ENCODE peak calls at places on chromosomes 16 and 17, in four cellular contexts. A, I, J and U are unnamed samples.

GRCh38 chr17:20095366-20096080 is 86.4 kb downstream of the SPECC1 start:
- DNase-seq in A (peak; percentile 68), I (peak; percentile 4), J (no peak), U (no peak)

GRCh38 chr16:9151074-9151473 is 59.6 kb downstream of the HAPSTR1 start:
- DNase-seq in A (no peak), I (no peak), J (no peak), U (no peak)

GRCh38 chr17:31690118-31690517 is 168.9 kb downstream of the COPRS start:
- DNase-seq in A (no peak), I (no peak), J (no peak), U (no peak)

GRCh38 chr17:53032861-53033271 is 789.9 kb upstream of the KIF2B start:
- DNase-seq in A (peak; percentile 59), I (peak; percentile 59), J (no peak), U (no peak)

GRCh38 chr16:75064403-75065148 is 52.0 kb downstream of the LDHD start:
- DNase-seq in A (peak; percentile 58), I (peak; percentile 95), J (no peak), U (no peak)

GRCh38 chr16:11139624-11140375 is 116.2 kb downstream of the SOCS1 start:
- DNase-seq in A (no peak), I (peak; percentile 81), J (no peak), U (no peak)

GRCh38 chr16:72455743-72456659 is 284.0 kb upstream of the PMFBP1 start:
- DNase-seq in A (peak; percentile 9), I (peak; percentile 61), J (no peak), U (no peak)

GRCh38 chr16:63629272-63629671 is 1492.6 kb downstream of the CDH11 start:
- DNase-seq in A (no peak), I (no peak), J (no peak), U (no peak)

GRCh38 chr16:8959921-8960787 is 3.6 kb downstream of the USP7 start:
- DNase-seq in A (no peak), I (no peak), J (peak; percentile 52), U (no peak)

GRCh38 chr16:11948819-11949218 is 7.0 kb upstream of the NPIPB2 start:
- DNase-seq in A (no peak), I (no peak), J (no peak), U (no peak)

GRCh38 chr17:57957120-57957850 is 2.1 kb upstream of the CUEDC1 start:
- DNase-seq in A (no peak), I (no peak), J (no peak), U (no peak)

GRCh38 chr17:28760987-28761562 is 17.3 kb downstream of the TRAF4 start:
- DNase-seq in A (no peak), I (peak; percentile 48), J (no peak), U (no peak)

GRCh38 chr16:84740596-84741071 is 40.8 kb downstream of the USP10 start:
- DNase-seq in A (no peak), I (no peak), J (no peak), U (no peak)

GRCh38 chr16:1485847-1486496 is 2.8 kb downstream of the PTX4 start:
- DNase-seq in A (no peak), I (no peak), J (no peak), U (peak; percentile 9)

GRCh38 chr17:69810326-69811035 is 264.5 kb upstream of the KCNJ16 start:
- DNase-seq in A (no peak), I (no peak), J (no peak), U (no peak)

GRCh38 chr16:22077700-22078313 is 14.5 kb upstream of the VWA3A start:
- DNase-seq in A (peak; percentile 83), I (peak; percentile 62), J (peak; percentile 66), U (peak; percentile 39)

GRCh38 chr16:73066321-73066926 is 18.5 kb upstream of the ZFHX3 start:
- DNase-seq in A (no peak), I (no peak), J (no peak), U (no peak)

GRCh38 chr17:30164531-30164930 is 47.9 kb downstream of the NSRP1 start:
- DNase-seq in A (no peak), I (no peak), J (no peak), U (no peak)

GRCh38 chr16:2273931-2274330 is 6.0 kb upstream of the RNPS1 start:
- DNase-seq in A (no peak), I (no peak), J (no peak), U (no peak)

GRCh38 chr17:78865682-78866390 is 25.2 kb upstream of the USP36 start:
- DNase-seq in A (peak; percentile 86), I (peak; percentile 86), J (peak; percentile 75), U (no peak)

GRCh38 chr16:69201787-69202186 is 14.8 kb downstream of the SNTB2 start:
- DNase-seq in A (no peak), I (no peak), J (no peak), U (no peak)

GRCh38 chr16:1781758-1782407 is 488 bp downstream of the SPSB3 start:
- DNase-seq in A (no peak), I (peak; percentile 27), J (no peak), U (peak; percentile 45)

GRCh38 chr17:82583720-82584234 is 64.2 kb downstream of the FOXK2 start:
- DNase-seq in A (no peak), I (no peak), J (no peak), U (no peak)

GRCh38 chr17:54111576-54111975 is 288.8 kb downstream of the KIF2B start:
- DNase-seq in A (no peak), I (no peak), J (no peak), U (no peak)

GRCh38 chr17:72143245-72143644 is 22.4 kb downstream of the SOX9 start:
- DNase-seq in A (no peak), I (peak; percentile 75), J (no peak), U (no peak)

GRCh38 chr16:813204-813915 is 12.8 kb upstream of the GNG13 start:
- DNase-seq in A (peak; percentile 84), I (no peak), J (peak; percentile 82), U (no peak)

GRCh38 chr16:72367841-72368240 is 195.9 kb upstream of the PMFBP1 start:
- DNase-seq in A (no peak), I (no peak), J (no peak), U (no peak)

GRCh38 chr17:39867084-39867890 is 715 bp upstream of the ZPBP2 start:
- DNase-seq in A (no peak), I (no peak), J (peak; percentile 79), U (peak; percentile 78)

GRCh38 chr16:70526403-70526802 is 2.8 kb downstream of the SF3B3 start:
- DNase-seq in A (no peak), I (no peak), J (no peak), U (no peak)

GRCh38 chr16:89371968-89372634 is 118.3 kb downstream of the ANKRD11 start:
- DNase-seq in A (no peak), I (no peak), J (no peak), U (no peak)

GRCh38 chr16:50696575-50697420 is 3.4 kb downstream of the NOD2 start:
- DNase-seq in A (peak; percentile 41), I (peak; percentile 85), J (peak; percentile 84), U (peak; percentile 67)

GRCh38 chr17:40648326-40648968 is 829 bp upstream of the SMARCE1 start:
- DNase-seq in A (peak; percentile 54), I (peak; percentile 67), J (peak; percentile 27), U (no peak)